ENCODE peak calls at places on chromosome 1, in ten cellular contexts. One of them, this sample, is unnamed.

GRCh38 chr1:32540589-32540988 is 1.4 kb downstream of the ZBTB8A start:
- DNase-seq in natural killer cell: no peak
- DNase-seq in AG04449: no peak
- DNase-seq in stimulated activated CD4-positive, alpha-beta T cell treated with anti-CD3 and anti-CD28 coated beads, TNF-alpha, amount 100 ng/mL, for 1 hour: no peak
- DNase-seq in ascending aorta: no peak
- DNase-seq in kidney glomerular epithelial cell: no peak
- DNase-seq in nucleus accumbens: no peak
- DNase-seq in MV-4-11: no peak
- DNase-seq in activated naive CD8-positive, alpha-beta T cell treated with anti-CD3 and anti-CD28 coated beads for 36 hours: no peak
- DNase-seq in mesothelial cell of epicardium: no peak
- DNase-seq in this sample: peak; percentile 58

GRCh38 chr1:1298861-1299685 is 8.7 kb downstream of the ACAP3 start:
- DNase-seq in natural killer cell: no peak
- DNase-seq in AG04449: no peak
- DNase-seq in stimulated activated CD4-positive, alpha-beta T cell treated with anti-CD3 and anti-CD28 coated beads, TNF-alpha, amount 100 ng/mL, for 1 hour: no peak
- DNase-seq in ascending aorta: no peak
- DNase-seq in kidney glomerular epithelial cell: no peak
- DNase-seq in nucleus accumbens: peak; percentile 95
- DNase-seq in MV-4-11: no peak
- DNase-seq in activated naive CD8-positive, alpha-beta T cell treated with anti-CD3 and anti-CD28 coated beads for 36 hours: no peak
- DNase-seq in mesothelial cell of epicardium: no peak
- DNase-seq in this sample: no peak

GRCh38 chr1:219639843-219640606 is 27.1 kb upstream of the ZC3H11B start:
- DNase-seq in natural killer cell: no peak
- DNase-seq in AG04449: no peak
- DNase-seq in stimulated activated CD4-positive, alpha-beta T cell treated with anti-CD3 and anti-CD28 coated beads, TNF-alpha, amount 100 ng/mL, for 1 hour: no peak
- DNase-seq in ascending aorta: no peak
- DNase-seq in kidney glomerular epithelial cell: peak; percentile 1
- DNase-seq in nucleus accumbens: no peak
- DNase-seq in MV-4-11: no peak
- DNase-seq in activated naive CD8-positive, alpha-beta T cell treated with anti-CD3 and anti-CD28 coated beads for 36 hours: no peak
- DNase-seq in mesothelial cell of epicardium: no peak
- DNase-seq in this sample: peak; percentile 35

GRCh38 chr1:66048011-66048410 is 255.3 kb downstream of the PDE4B start:
- DNase-seq in natural killer cell: no peak
- DNase-seq in AG04449: no peak
- DNase-seq in stimulated activated CD4-positive, alpha-beta T cell treated with anti-CD3 and anti-CD28 coated beads, TNF-alpha, amount 100 ng/mL, for 1 hour: no peak
- DNase-seq in ascending aorta: no peak
- DNase-seq in kidney glomerular epithelial cell: no peak
- DNase-seq in nucleus accumbens: no peak
- DNase-seq in MV-4-11: no peak
- DNase-seq in activated naive CD8-positive, alpha-beta T cell treated with anti-CD3 and anti-CD28 coated beads for 36 hours: no peak
- DNase-seq in mesothelial cell of epicardium: no peak
- DNase-seq in this sample: no peak

GRCh38 chr1:235160395-235160964 is 570 bp downstream of the RBM34 start:
- DNase-seq in natural killer cell: no peak
- DNase-seq in AG04449: no peak
- DNase-seq in stimulated activated CD4-positive, alpha-beta T cell treated with anti-CD3 and anti-CD28 coated beads, TNF-alpha, amount 100 ng/mL, for 1 hour: no peak
- DNase-seq in ascending aorta: no peak
- DNase-seq in kidney glomerular epithelial cell: peak; percentile 80
- DNase-seq in nucleus accumbens: no peak
- DNase-seq in MV-4-11: peak; percentile 53
- DNase-seq in activated naive CD8-positive, alpha-beta T cell treated with anti-CD3 and anti-CD28 coated beads for 36 hours: no peak
- DNase-seq in mesothelial cell of epicardium: no peak
- DNase-seq in this sample: no peak

GRCh38 chr1:96579639-96580038 is 141.9 kb upstream of the PTBP2 start:
- DNase-seq in natural killer cell: no peak
- DNase-seq in AG04449: no peak
- DNase-seq in stimulated activated CD4-positive, alpha-beta T cell treated with anti-CD3 and anti-CD28 coated beads, TNF-alpha, amount 100 ng/mL, for 1 hour: no peak
- DNase-seq in ascending aorta: no peak
- DNase-seq in kidney glomerular epithelial cell: no peak
- DNase-seq in nucleus accumbens: no peak
- DNase-seq in MV-4-11: peak; percentile 14
- DNase-seq in activated naive CD8-positive, alpha-beta T cell treated with anti-CD3 and anti-CD28 coated beads for 36 hours: no peak
- DNase-seq in mesothelial cell of epicardium: no peak
- DNase-seq in this sample: no peak

GRCh38 chr1:15326691-15327530 is 79.9 kb downstream of the FHAD1 start:
- DNase-seq in natural killer cell: no peak
- DNase-seq in AG04449: peak; percentile 72
- DNase-seq in stimulated activated CD4-positive, alpha-beta T cell treated with anti-CD3 and anti-CD28 coated beads, TNF-alpha, amount 100 ng/mL, for 1 hour: no peak
- DNase-seq in ascending aorta: no peak
- DNase-seq in kidney glomerular epithelial cell: no peak
- DNase-seq in nucleus accumbens: no peak
- DNase-seq in MV-4-11: no peak
- DNase-seq in activated naive CD8-positive, alpha-beta T cell treated with anti-CD3 and anti-CD28 coated beads for 36 hours: no peak
- DNase-seq in mesothelial cell of epicardium: no peak
- DNase-seq in this sample: peak; percentile 71

GRCh38 chr1:110580244-110580643 is 25.9 kb downstream of the KCNA2 start:
- DNase-seq in natural killer cell: no peak
- DNase-seq in AG04449: no peak
- DNase-seq in stimulated activated CD4-positive, alpha-beta T cell treated with anti-CD3 and anti-CD28 coated beads, TNF-alpha, amount 100 ng/mL, for 1 hour: no peak
- DNase-seq in ascending aorta: peak; percentile 65
- DNase-seq in kidney glomerular epithelial cell: no peak
- DNase-seq in nucleus accumbens: no peak
- DNase-seq in MV-4-11: no peak
- DNase-seq in activated naive CD8-positive, alpha-beta T cell treated with anti-CD3 and anti-CD28 coated beads for 36 hours: no peak
- DNase-seq in mesothelial cell of epicardium: no peak
- DNase-seq in this sample: no peak

GRCh38 chr1:209838537-209838936 is 10.8 kb downstream of the UTP25 start:
- DNase-seq in natural killer cell: no peak
- DNase-seq in AG04449: no peak
- DNase-seq in stimulated activated CD4-positive, alpha-beta T cell treated with anti-CD3 and anti-CD28 coated beads, TNF-alpha, amount 100 ng/mL, for 1 hour: no peak
- DNase-seq in ascending aorta: no peak
- DNase-seq in kidney glomerular epithelial cell: no peak
- DNase-seq in nucleus accumbens: no peak
- DNase-seq in MV-4-11: no peak
- DNase-seq in activated naive CD8-positive, alpha-beta T cell treated with anti-CD3 and anti-CD28 coated beads for 36 hours: no peak
- DNase-seq in mesothelial cell of epicardium: no peak
- DNase-seq in this sample: no peak

GRCh38 chr1:53349968-53350852 is 22.3 kb upstream of the LRP8 start:
- DNase-seq in natural killer cell: peak; percentile 7
- DNase-seq in AG04449: no peak
- DNase-seq in stimulated activated CD4-positive, alpha-beta T cell treated with anti-CD3 and anti-CD28 coated beads, TNF-alpha, amount 100 ng/mL, for 1 hour: no peak
- DNase-seq in ascending aorta: peak; percentile 48
- DNase-seq in kidney glomerular epithelial cell: no peak
- DNase-seq in nucleus accumbens: no peak
- DNase-seq in MV-4-11: no peak
- DNase-seq in activated naive CD8-positive, alpha-beta T cell treated with anti-CD3 and anti-CD28 coated beads for 36 hours: no peak
- DNase-seq in mesothelial cell of epicardium: peak; percentile 4
- DNase-seq in this sample: no peak

GRCh38 chr1:54546651-54547348 is 1.2 kb upstream of the ACOT11 start:
- DNase-seq in natural killer cell: no peak
- DNase-seq in AG04449: no peak
- DNase-seq in stimulated activated CD4-positive, alpha-beta T cell treated with anti-CD3 and anti-CD28 coated beads, TNF-alpha, amount 100 ng/mL, for 1 hour: no peak
- DNase-seq in ascending aorta: no peak
- DNase-seq in kidney glomerular epithelial cell: no peak
- DNase-seq in nucleus accumbens: no peak
- DNase-seq in MV-4-11: peak; percentile 72
- DNase-seq in activated naive CD8-positive, alpha-beta T cell treated with anti-CD3 and anti-CD28 coated beads for 36 hours: no peak
- DNase-seq in mesothelial cell of epicardium: no peak
- DNase-seq in this sample: no peak

GRCh38 chr1:17119744-17120482 is 662 bp upstream of the PADI2 start:
- DNase-seq in natural killer cell: no peak
- DNase-seq in AG04449: no peak
- DNase-seq in stimulated activated CD4-positive, alpha-beta T cell treated with anti-CD3 and anti-CD28 coated beads, TNF-alpha, amount 100 ng/mL, for 1 hour: no peak
- DNase-seq in ascending aorta: no peak
- DNase-seq in kidney glomerular epithelial cell: no peak
- DNase-seq in nucleus accumbens: no peak
- DNase-seq in MV-4-11: peak; percentile 52
- DNase-seq in activated naive CD8-positive, alpha-beta T cell treated with anti-CD3 and anti-CD28 coated beads for 36 hours: no peak
- DNase-seq in mesothelial cell of epicardium: no peak
- DNase-seq in this sample: peak; percentile 26

GRCh38 chr1:96515430-96515829 is 206.2 kb upstream of the PTBP2 start:
- DNase-seq in natural killer cell: no peak
- DNase-seq in AG04449: no peak
- DNase-seq in stimulated activated CD4-positive, alpha-beta T cell treated with anti-CD3 and anti-CD28 coated beads, TNF-alpha, amount 100 ng/mL, for 1 hour: no peak
- DNase-seq in ascending aorta: no peak
- DNase-seq in kidney glomerular epithelial cell: no peak
- DNase-seq in nucleus accumbens: no peak
- DNase-seq in MV-4-11: peak; percentile 40
- DNase-seq in activated naive CD8-positive, alpha-beta T cell treated with anti-CD3 and anti-CD28 coated beads for 36 hours: no peak
- DNase-seq in mesothelial cell of epicardium: no peak
- DNase-seq in this sample: no peak

This sample was measured in NCI-H146.